ENCODE peak calls at places on chromosome 22, in nine cellular contexts. E, V, R, A, U, F, Y, G and Z are unnamed samples.

GRCh38 chr22:46453006-46453828 is 84.2 kb downstream of the CELSR1 start:
- DNase-seq in A (no peak), E (no peak), U (no peak), F (no peak), R (no peak), G (peak), V (no peak), Y (no peak), Z (no peak)

GRCh38 chr22:22935546-22936157 is 48.0 kb downstream of the IGLL5 start:
- DNase-seq in F (no peak), E (no peak), U (no peak), R (no peak), G (no peak), Y (no peak), A (no peak), V (no peak), Z (peak)

GRCh38 chr22:47395481-47395880 is 633.0 kb downstream of the TBC1D22A start:
- DNase-seq in R (no peak), U (no peak), A (no peak), F (peak), Y (no peak), V (no peak), G (no peak), E (peak), Z (peak)

GRCh38 chr22:23692598-23693291 is 1.9 kb downstream of the RGL4 start:
- DNase-seq in E (no peak), A (no peak), U (no peak), G (no peak), Y (no peak), V (no peak), F (no peak), R (no peak), Z (no peak)

GRCh38 chr22:36297568-36297967 is 44.6 kb downstream of the APOL1 start:
- DNase-seq in F (no peak), G (no peak), E (no peak), V (no peak), U (no peak), R (no peak), A (no peak), Y (no peak), Z (no peak)

GRCh38 chr22:49052023-49052538 is 775.6 kb downstream of the BRD1 start:
- DNase-seq in U (no peak), V (no peak), Y (no peak), F (peak), G (peak), E (no peak), A (no peak), R (no peak), Z (no peak)

GRCh38 chr22:42688241-42688913 is 32.3 kb downstream of the A4GALT start:
- DNase-seq in R (peak), V (peak), E (peak), F (peak), U (peak), A (peak), G (peak), Y (no peak), Z (no peak)

GRCh38 chr22:27662359-27663030 is 139.1 kb downstream of the MN1 start:
- DNase-seq in A (no peak), E (no peak), R (peak), Y (no peak), G (no peak), V (peak), U (no peak), F (peak), Z (no peak)

GRCh38 chr22:43847376-43848289 is 14.7 kb downstream of the SULT4A1 start:
- DNase-seq in V (no peak), G (no peak), A (no peak), Y (no peak), R (no peak), E (no peak), U (no peak), F (no peak), Z (peak)

GRCh38 chr22:38026130-38027111 is 30.8 kb upstream of the PICK1 start:
- DNase-seq in F (no peak), V (no peak), R (no peak), U (no peak), A (no peak), G (no peak), E (no peak), Y (no peak), Z (no peak)

GRCh38 chr22:35835998-35836691 is 118.5 kb downstream of the APOL5 start:
- DNase-seq in V (peak), G (peak), E (peak), R (peak), A (peak), Y (no peak), U (no peak), F (no peak), Z (no peak)

GRCh38 chr22:36201630-36202312 is at the start of gene APOL4:
- DNase-seq in V (no peak), R (peak), A (no peak), U (no peak), Y (no peak), G (peak), E (no peak), F (peak), Z (no peak)

GRCh38 chr22:43540570-43540969 is 128.8 kb downstream of the MPPED1 start:
- DNase-seq in G (no peak), F (no peak), U (no peak), V (no peak), Y (no peak), A (no peak), R (no peak), E (no peak), Z (no peak)

GRCh38 chr22:46828323-46829139 is 66.1 kb downstream of the TBC1D22A start:
- DNase-seq in U (no peak), E (no peak), A (no peak), Y (no peak), R (no peak), F (no peak), V (no peak), G (no peak), Z (no peak)

GRCh38 chr22:17140022-17140421 is 18.9 kb upstream of the TMEM121B start:
- DNase-seq in F (peak), A (no peak), G (no peak), R (no peak), Y (no peak), U (no peak), E (no peak), V (no peak), Z (no peak)

GRCh38 chr22:32031466-32031865 is 11.6 kb upstream of the SLC5A1 start:
- DNase-seq in E (no peak), A (no peak), F (no peak), R (no peak), G (no peak), Y (no peak), U (no peak), V (no peak), Z (no peak)

GRCh38 chr22:36807627-36808026 is 9.2 kb downstream of the PVALB start:
- DNase-seq in G (no peak), V (no peak), A (no peak), E (no peak), F (no peak), Y (no peak), R (no peak), U (no peak), Z (no peak)

GRCh38 chr22:47605441-47605840 is 843.0 kb downstream of the TBC1D22A start:
- DNase-seq in F (no peak), Y (no peak), R (no peak), U (no peak), V (no peak), G (no peak), A (no peak), E (no peak), Z (no peak)

GRCh38 chr22:48438096-48438495 is 1389.6 kb downstream of the BRD1 start:
- DNase-seq in F (no peak), V (no peak), G (no peak), R (no peak), U (no peak), E (no peak), A (no peak), Y (no peak), Z (no peak)

GRCh38 chr22:29524440-29525191 is 28.9 kb downstream of the THOC5 start:
- DNase-seq in U (peak), F (no peak), R (peak), Y (peak), V (no peak), G (peak), A (peak), E (peak), Z (no peak)

GRCh38 chr22:17266261-17266971 is 47.2 kb upstream of the ADA2 start:
- DNase-seq in U (peak), R (no peak), V (no peak), E (no peak), A (no peak), G (no peak), Y (no peak), F (no peak), Z (no peak)

GRCh38 chr22:46627806-46628482 is 7.8 kb downstream of the GRAMD4 start:
- DNase-seq in Y (no peak), R (no peak), V (no peak), G (no peak), E (no peak), U (no peak), F (peak), A (no peak), Z (no peak)

GRCh38 chr22:37804886-37805857 is 2.6 kb upstream of the GCAT start:
- DNase-seq in F (peak), U (peak), E (peak), G (peak), R (peak), A (peak), V (peak), Y (peak), Z (peak)

GRCh38 chr22:45335021-45335818 is 25.5 kb downstream of the FAM118A start:
- DNase-seq in R (peak), G (no peak), U (peak), V (no peak), E (no peak), Y (no peak), F (no peak), A (no peak), Z (no peak)
- TF ChIP-seq CTCF in R (peak), G (no peak), U (peak), V (no peak), E (no peak), Y (peak), F (no peak), A (no peak), Z (no peak)

GRCh38 chr22:26556904-26557303 is 33.0 kb downstream of the TPST2 start:
- DNase-seq in G (peak), V (no peak), A (no peak), E (no peak), F (no peak), U (no peak), R (no peak), Y (no peak), Z (no peak)

GRCh38 chr22:26555478-26555877 is 34.5 kb downstream of the TPST2 start:
- DNase-seq in F (no peak), G (no peak), V (no peak), Y (no peak), R (no peak), U (no peak), A (no peak), E (no peak), Z (no peak)

GRCh38 chr22:26559961-26560575 is 29.9 kb downstream of the TPST2 start:
- DNase-seq in Y (no peak), U (no peak), E (no peak), F (no peak), G (peak), R (no peak), A (no peak), V (no peak), Z (no peak)

GRCh38 chr22:26554956-26555355 is 35.0 kb downstream of the TPST2 start:
- DNase-seq in A (no peak), G (no peak), F (no peak), Y (no peak), R (no peak), V (no peak), U (no peak), E (no peak), Z (no peak)

GRCh38 chr22:26558246-26558895 is 31.6 kb downstream of the TPST2 start:
- DNase-seq in F (no peak), A (no peak), R (no peak), E (no peak), Y (no peak), V (no peak), G (peak), U (no peak), Z (no peak)
- TF ChIP-seq CTCF in F (no peak), A (no peak), R (no peak), E (no peak), Y (no peak), V (no peak), G (no peak), U (no peak), Z (no peak)

GRCh38 chr22:41544671-41545476 is 604 bp upstream of the POLR3H start:
- DNase-seq in G (no peak), R (no peak), A (no peak), Y (no peak), F (no peak), V (no peak), U (no peak), E (no peak), Z (no peak)

GRCh38 chr22:41543854-41544670 is at the start of gene POLR3H:
- DNase-seq in R (peak), G (peak), E (peak), Y (peak), A (peak), U (peak), F (peak), V (peak), Z (peak)

GRCh38 chr22:41551882-41552582 is 7.8 kb upstream of the POLR3H start:
- DNase-seq in U (no peak), A (no peak), G (no peak), Y (no peak), F (no peak), V (no peak), R (no peak), E (no peak), Z (no peak)

GRCh38 chr22:41550952-41551491 is 6.8 kb upstream of the POLR3H start:
- DNase-seq in V (no peak), F (no peak), G (no peak), A (no peak), E (no peak), Y (no peak), R (no peak), U (no peak), Z (no peak)

DNA sequence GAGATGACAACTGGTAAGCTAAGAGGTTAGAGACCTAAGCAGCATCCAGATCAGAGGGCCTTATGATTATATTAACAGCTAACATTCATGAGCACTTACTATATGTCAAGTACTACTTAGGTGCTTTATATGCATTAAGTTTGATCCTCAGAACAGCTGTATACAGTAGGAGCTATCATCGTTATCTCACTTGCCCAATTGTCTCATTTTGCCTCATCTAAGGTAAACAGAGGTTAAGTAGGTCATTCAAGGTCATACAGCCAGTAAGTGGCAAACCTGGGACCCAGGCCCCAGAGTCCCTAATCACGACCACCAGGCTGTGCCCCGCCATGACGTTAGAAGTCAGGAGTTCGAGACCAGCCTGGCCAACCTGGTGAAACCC is 4.6 kb upstream of the POLR3H start:
- DNase-seq in E (no peak), U (no peak), A (no peak), V (no peak), Y (no peak), F (no peak), G (no peak), R (no peak), Z (no peak)
- TF ChIP-seq CTCF in E (no peak), U (no peak), A (no peak), V (no peak), Y (no peak), F (no peak), G (no peak), R (no peak), Z (no peak)

GRCh38 chr22:19629720-19630419 is 84.4 kb upstream of the SEPTIN5 start:
- DNase-seq in V (peak), U (peak), Y (peak), F (peak), G (peak), A (peak), R (peak), E (peak), Z (peak)

GRCh38 chr22:19632671-19633148 is 81.6 kb upstream of the SEPTIN5 start:
- DNase-seq in Y (no peak), E (no peak), V (no peak), F (peak), U (no peak), G (no peak), A (no peak), R (no peak), Z (no peak)

GRCh38 chr22:19630614-19631013 is 83.7 kb upstream of the SEPTIN5 start:
- DNase-seq in Y (no peak), G (no peak), E (no peak), U (no peak), F (no peak), V (no peak), R (no peak), A (no peak), Z (no peak)

GRCh38 chr22:19634206-19634536 is 80.1 kb upstream of the SEPTIN5 start:
- DNase-seq in F (peak), G (no peak), U (no peak), A (no peak), E (no peak), Y (no peak), V (no peak), R (no peak), Z (no peak)

GRCh38 chr22:19631899-19632670 is 82.2 kb upstream of the SEPTIN5 start:
- DNase-seq in F (peak), G (no peak), Y (no peak), R (peak), U (peak), A (peak), V (no peak), E (peak), Z (no peak)
- TF ChIP-seq CTCF in F (peak), G (no peak), Y (peak), R (peak), U (peak), A (peak), V (peak), E (peak), Z (no peak)

GRCh38 chr22:50192056-50192824 is 6.5 kb downstream of the TRABD start:
- DNase-seq in F (no peak), G (no peak), U (no peak), A (peak), Y (no peak), E (no peak), R (no peak), V (no peak), Z (peak)

GRCh38 chr22:50191041-50191740 is 5.5 kb downstream of the TRABD start:
- DNase-seq in E (no peak), R (peak), U (no peak), F (no peak), A (no peak), V (no peak), G (no peak), Y (no peak), Z (peak)

GRCh38 chr22:50189184-50189848 is 3.6 kb downstream of the TRABD start:
- DNase-seq in R (no peak), A (no peak), U (no peak), Y (no peak), G (peak), E (no peak), V (no peak), F (no peak), Z (peak)

GRCh38 chr22:50189849-50190181 is 4.1 kb downstream of the TRABD start:
- DNase-seq in Y (no peak), U (no peak), R (peak), E (no peak), A (no peak), G (no peak), V (no peak), F (no peak), Z (peak)

DNA sequence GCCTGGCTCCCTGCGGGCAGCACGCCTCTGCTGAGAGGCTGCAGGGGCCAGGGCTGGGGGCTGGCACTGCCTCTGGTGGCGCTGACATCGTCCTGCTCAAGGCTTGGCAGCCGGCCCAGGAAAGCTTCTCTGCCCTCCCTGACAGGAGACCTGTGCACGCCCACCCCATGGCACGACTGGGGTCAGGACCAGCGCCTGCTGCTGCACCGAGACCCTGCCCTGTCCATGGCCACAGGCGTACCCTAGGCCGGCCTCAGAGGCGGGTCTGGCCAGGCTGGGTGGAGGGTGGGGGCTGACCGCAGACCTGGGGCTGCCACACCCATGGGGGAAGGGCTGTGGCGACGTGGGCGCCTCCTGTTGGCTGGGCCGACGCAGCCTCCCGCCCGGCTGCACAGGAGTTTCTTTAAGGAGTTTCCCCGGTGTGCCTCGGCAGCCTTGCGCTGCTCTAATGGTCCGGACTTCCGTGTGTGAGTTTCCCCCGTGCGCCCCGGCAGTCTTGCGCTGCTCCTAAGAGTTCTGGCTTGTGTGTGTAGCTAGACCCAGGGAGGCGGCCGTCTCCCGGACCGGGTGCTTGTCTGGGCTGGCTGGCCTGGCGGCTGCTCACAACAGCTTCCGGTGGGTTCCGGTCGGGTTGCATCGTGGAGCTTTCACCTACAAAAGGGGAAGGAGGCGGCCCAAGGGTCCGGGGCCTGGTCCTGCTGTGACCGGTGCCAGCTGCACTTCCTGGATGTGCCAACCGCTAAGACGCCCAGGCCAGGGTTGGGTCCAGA is 4.7 kb downstream of the TRABD start:
- DNase-seq in E (peak), U (no peak), G (peak), R (peak), V (peak), Y (no peak), F (peak), A (peak), Z (peak)
- TF ChIP-seq CTCF in E (peak), U (no peak), G (peak), R (peak), V (peak), Y (peak), F (no peak), A (peak), Z (peak)

GRCh38 chr22:40190501-40190900 is 12.8 kb downstream of the TNRC6B start:
- DNase-seq in V (no peak), G (no peak), U (no peak), E (no peak), A (no peak), R (no peak), Y (no peak), F (no peak), Z (no peak)

GRCh38 chr22:40196628-40197027 is 18.9 kb downstream of the TNRC6B start:
- DNase-seq in A (peak), E (peak), Y (no peak), G (no peak), V (no peak), R (peak), U (no peak), F (no peak), Z (no peak)

GRCh38 chr22:40189979-40190378 is 12.3 kb downstream of the TNRC6B start:
- DNase-seq in V (no peak), R (no peak), U (no peak), A (peak), F (no peak), E (no peak), G (no peak), Y (no peak), Z (no peak)

GRCh38 chr22:40194656-40195055 is 16.9 kb downstream of the TNRC6B start:
- DNase-seq in E (no peak), Y (no peak), A (no peak), V (no peak), U (no peak), R (no peak), G (no peak), F (no peak), Z (no peak)

GRCh38 chr22:40193429-40194421 is 16.0 kb downstream of the TNRC6B start:
- DNase-seq in U (no peak), R (peak), G (no peak), V (no peak), E (peak), Y (no peak), A (no peak), F (no peak), Z (no peak)
- TF ChIP-seq CTCF in U (no peak), R (peak), G (peak), V (peak), E (peak), Y (peak), A (peak), F (no peak), Z (peak)

DNA sequence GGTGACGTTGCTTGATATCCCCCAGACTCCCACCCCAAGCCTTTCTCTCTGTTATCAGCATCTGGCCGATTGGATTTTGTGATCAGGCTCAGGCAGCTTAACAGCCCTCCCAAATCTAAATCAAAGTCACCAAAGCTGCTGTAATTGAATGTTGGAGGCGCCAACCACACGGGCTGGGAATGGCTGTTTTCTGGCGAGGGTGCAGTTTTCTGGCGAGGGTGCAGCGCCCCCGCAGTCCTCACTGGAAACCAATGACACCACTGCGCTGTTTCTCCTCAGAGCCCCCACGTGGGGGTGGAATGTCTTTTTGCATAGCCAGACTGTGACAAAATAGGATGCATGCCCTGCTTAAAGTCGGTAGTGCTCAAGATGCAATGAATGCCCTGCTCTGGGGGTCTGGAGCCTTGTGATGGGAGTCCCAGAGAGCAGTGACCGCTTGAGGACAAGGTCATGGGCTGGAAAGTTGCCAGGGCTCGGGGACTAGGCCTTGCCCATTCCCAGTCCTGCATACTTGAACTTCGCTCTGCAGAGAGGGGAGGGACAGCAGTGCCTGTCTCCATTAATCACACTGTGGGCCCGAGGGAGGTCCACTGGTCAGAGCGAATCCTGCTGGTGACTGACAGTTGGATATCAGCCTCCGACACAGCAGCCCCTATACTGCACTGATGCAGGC is 105.3 kb downstream of the MORC2 start:
- DNase-seq in V (no peak), F (peak), G (peak), E (no peak), Y (no peak), U (no peak), A (no peak), R (no peak), Z (no peak)
- TF ChIP-seq CTCF in V (no peak), F (no peak), G (no peak), E (no peak), Y (no peak), U (no peak), A (peak), R (no peak), Z (no peak)